ENCODE peak calls at places on chromosomes 7 and 10, in seven cellular contexts. A is epithelial cell of esophagus; L is stimulated activated CD4-positive, alpha-beta T cell treated with anti-CD3 and anti-CD28 coated beads, Interleukin-15, amount 100 ng/mL, for 24 hours; T is NCI-H345; E is RWPE1; C is naive B cell; M is naive thymus-derived CD4-positive, alpha-beta T cell. N is an unnamed sample.

GRCh38 chr7:3914385-3914784 is 613.3 kb downstream of the SDK1 start:
- DNase-seq in A (peak; percentile 54), L (no peak), T (no peak), E (no peak), C (no peak), M (no peak), N (no peak)

GRCh38 chr10:79148452-79149344 is 79.9 kb downstream of the ZMIZ1 start:
- DNase-seq in A (peak; percentile 85), L (no peak), T (no peak), E (peak; percentile 75), C (no peak), M (no peak), N (peak; percentile 47)

GRCh38 chr10:70753026-70753663 is 32.0 kb downstream of the TBATA start:
- DNase-seq in A (no peak), L (no peak), T (no peak), E (no peak), C (no peak), M (no peak), N (no peak)

GRCh38 chr7:126667742-126668366 is 584.9 kb downstream of the GRM8 start:
- DNase-seq in A (no peak), L (no peak), T (no peak), E (no peak), C (no peak), M (no peak), N (no peak)

GRCh38 chr7:116616555-116617059 is 55.4 kb upstream of the MET start:
- DNase-seq in A (peak; percentile 52), L (no peak), T (no peak), E (no peak), C (no peak), M (no peak), N (peak; percentile 54)

GRCh38 chr10:91467114-91467513 is 57.0 kb downstream of the HECTD2 start:
- DNase-seq in A (no peak), L (no peak), T (no peak), E (no peak), C (no peak), M (no peak), N (no peak)

GRCh38 chr10:58440484-58440883 is 55.3 kb downstream of the TFAM start:
- DNase-seq in A (peak; percentile 60), L (no peak), T (no peak), E (no peak), C (no peak), M (no peak), N (peak; percentile 58)

GRCh38 chr7:1948377-1948796 is 278.3 kb downstream of the ELFN1 start:
- DNase-seq in A (no peak), L (no peak), T (no peak), E (no peak), C (no peak), M (no peak), N (no peak)

GRCh38 chr7:151132461-151133205 is 34.9 kb downstream of the GBX1 start:
- DNase-seq in A (no peak), L (no peak), T (no peak), E (no peak), C (no peak), M (no peak), N (no peak)

GRCh38 chr10:29970012-29970396 is 89.4 kb downstream of the JCAD start:
- DNase-seq in A (no peak), L (no peak), T (no peak), E (no peak), C (no peak), M (no peak), N (no peak)

GRCh38 chr10:114291076-114291475 is 52.0 kb downstream of the VWA2 start:
- DNase-seq in A (no peak), L (no peak), T (no peak), E (no peak), C (no peak), M (no peak), N (no peak)

GRCh38 chr7:29109815-29110385 is 36.4 kb downstream of the CPVL start:
- DNase-seq in A (peak; percentile 76), L (no peak), T (no peak), E (no peak), C (no peak), M (no peak), N (peak; percentile 89)

GRCh38 chr10:110416776-110417732 is 80.7 kb upstream of the DUSP5 start:
- DNase-seq in A (peak; percentile 56), L (no peak), T (no peak), E (peak; percentile 75), C (no peak), M (no peak), N (peak; percentile 66)

GRCh38 chr7:106824458-106824857 is 40.6 kb upstream of the PIK3CG start:
- DNase-seq in A (peak; percentile 61), L (no peak), T (no peak), E (no peak), C (no peak), M (no peak), N (peak; percentile 97)

GRCh38 chr10:36017141-36017540 is 375.0 kb upstream of the FZD8 start:
- DNase-seq in A (peak; percentile 55), L (no peak), T (no peak), E (no peak), C (no peak), M (no peak), N (peak; percentile 20)

GRCh38 chr7:114825423-114825951 is 96.4 kb upstream of the MDFIC start:
- DNase-seq in A (no peak), L (peak; percentile 78), T (no peak), E (no peak), C (no peak), M (no peak), N (no peak)

GRCh38 chr7:116495737-116496136 is 3.8 kb upstream of the CAV2 start:
- DNase-seq in A (peak; percentile 60), L (no peak), T (no peak), E (peak; percentile 46), C (no peak), M (no peak), N (no peak)

GRCh38 chr7:140456627-140457051 is 22.7 kb downstream of the MKRN1 start:
- DNase-seq in A (peak; percentile 41), L (no peak), T (no peak), E (no peak), C (no peak), M (no peak), N (peak; percentile 25)

GRCh38 chr10:52216852-52217251 is 97.2 kb upstream of the DKK1 start:
- DNase-seq in A (peak; percentile 22), L (no peak), T (no peak), E (no peak), C (peak; percentile 62), M (no peak), N (peak; percentile 67)

GRCh38 chr10:62511238-62511637 is 137.1 kb downstream of the ZNF365 start:
- DNase-seq in A (no peak), L (no peak), T (no peak), E (no peak), C (no peak), M (no peak), N (no peak)

GRCh38 chr10:50452603-50453002 is 171.2 kb downstream of the SGMS1 start:
- DNase-seq in A (no peak), L (no peak), T (no peak), E (no peak), C (peak; percentile 41), M (no peak), N (no peak)

GRCh38 chr10:75530337-75530736 is 98.9 kb downstream of the LRMDA start:
- DNase-seq in A (peak; percentile 16), L (no peak), T (no peak), E (no peak), C (no peak), M (no peak), N (peak; percentile 100)

GRCh38 chr7:34087892-34088891 is 182.9 kb downstream of the BMPER start:
- DNase-seq in A (peak; percentile 61), L (peak; percentile 2), T (no peak), E (no peak), C (no peak), M (no peak), N (peak; percentile 71)

GRCh38 chr10:117425908-117426566 is 50.8 kb upstream of the PDZD8 start:
- DNase-seq in A (no peak), L (no peak), T (no peak), E (no peak), C (no peak), M (no peak), N (peak; percentile 72)

GRCh38 chr10:48507494-48507893 is 97.4 kb downstream of the ARHGAP22 start:
- DNase-seq in A (no peak), L (no peak), T (no peak), E (no peak), C (no peak), M (no peak), N (no peak)

GRCh38 chr10:98267894-98268693 is at the start of gene LOXL4:
- DNase-seq in A (no peak), L (no peak), T (peak; percentile 36), E (no peak), C (peak; percentile 37), M (no peak), N (peak; percentile 48)

GRCh38 chr7:8418627-8419245 is 14.7 kb upstream of the NXPH1 start:
- DNase-seq in A (peak; percentile 74), L (peak; percentile 67), T (peak; percentile 83), E (peak; percentile 36), C (peak; percentile 18), M (no peak), N (peak; percentile 65)

GRCh38 chr7:115952832-115953231 is 77.7 kb downstream of the TFEC start:
- DNase-seq in A (no peak), L (no peak), T (no peak), E (no peak), C (no peak), M (no peak), N (no peak)

GRCh38 chr10:37856881-37857286 is 526 bp downstream of the ZNF248 start:
- DNase-seq in A (peak; percentile 26), L (peak; percentile 43), T (no peak), E (peak; percentile 18), C (peak; percentile 33), M (no peak), N (peak; percentile 28)

GRCh38 chr10:2011106-2011716 is 273.9 kb upstream of the ADARB2 start:
- DNase-seq in A (no peak), L (no peak), T (no peak), E (no peak), C (no peak), M (no peak), N (no peak)

GRCh38 chr10:35986756-35987467 is 344.8 kb upstream of the FZD8 start:
- DNase-seq in A (no peak), L (no peak), T (no peak), E (no peak), C (no peak), M (no peak), N (no peak)

GRCh38 chr7:510782-511281 is 8.8 kb downstream of the PDGFA start:
- DNase-seq in A (no peak), L (no peak), T (no peak), E (no peak), C (no peak), M (no peak), N (no peak)

GRCh38 chr10:13536674-13537366 is 8.0 kb upstream of the BEND7 start:
- DNase-seq in A (peak; percentile 55), L (peak; percentile 46), T (peak; percentile 72), E (peak; percentile 20), C (no peak), M (no peak), N (peak; percentile 68)

GRCh38 chr10:6721964-6722615 is 142.0 kb upstream of the PRKCQ start:
- DNase-seq in A (peak; percentile 94), L (no peak), T (no peak), E (peak; percentile 85), C (no peak), M (no peak), N (peak; percentile 94)

GRCh38 chr7:107201795-107202450 is 33.1 kb downstream of the HBP1 start:
- DNase-seq in A (peak; percentile 54), L (peak; percentile 29), T (peak; percentile 51), E (peak; percentile 66), C (no peak), M (no peak), N (peak; percentile 50)

GRCh38 chr7:131844380-131844779 is 288.0 kb upstream of the PODXL start:
- DNase-seq in A (no peak), L (no peak), T (no peak), E (no peak), C (no peak), M (no peak), N (no peak)

GRCh38 chr7:483656-484364 is 35.8 kb downstream of the PDGFA start:
- DNase-seq in A (no peak), L (no peak), T (no peak), E (no peak), C (no peak), M (no peak), N (no peak)

GRCh38 chr10:21171936-21172773 is 275.0 kb upstream of the NEBL start:
- DNase-seq in A (peak; percentile 27), L (no peak), T (peak; percentile 86), E (no peak), C (no peak), M (no peak), N (no peak)

N was measured in kidney tubule cell.